ENCODE peak calls at places on chromosome 15, in five cellular contexts. U is CD8-positive, alpha-beta T cell; J is osteocyte; G is type B pancreatic cell; W is pancreas. F is an unnamed sample.

GRCh38 chr15:85035980-85036379 is 54.3 kb downstream of the PDE8A start:
- DNase-seq in J (no peak), G (no peak), U (no peak), W (no peak), F (no peak)

GRCh38 chr15:76871930-76872329 is 33.2 kb downstream of the SCAPER start:
- DNase-seq in W (no peak), J (no peak), U (no peak), G (no peak), F (no peak)

GRCh38 chr15:52348056-52348745 is 52.6 kb upstream of the MYO5C start:
- DNase-seq in J (no peak), U (no peak), W (no peak), G (no peak), F (no peak)

GRCh38 chr15:38398134-38398533 is 55.8 kb upstream of the FAM98B start:
- DNase-seq in U (no peak), G (no peak), J (no peak), W (no peak), F (peak)

GRCh38 chr15:101517504-101517903 is 28.0 kb upstream of the PCSK6 start:
- DNase-seq in G (no peak), J (no peak), W (no peak), U (no peak), F (no peak)

GRCh38 chr15:74995779-74996765 is 709 bp downstream of the SCAMP5 start:
- DNase-seq in G (no peak), U (no peak), J (no peak), W (peak), F (no peak)

GRCh38 chr15:25438601-25439455 is at the start of gene UBE3A:
- DNase-seq in J (peak), U (peak), G (peak), W (peak), F (peak)

GRCh38 chr15:100686021-100686724 is 83.8 kb downstream of the ASB7 start:
- DNase-seq in W (no peak), G (no peak), J (no peak), U (no peak), F (no peak)

GRCh38 chr15:76533995-76534394 is 197.4 kb downstream of the ISL2 start:
- DNase-seq in W (no peak), J (no peak), U (no peak), G (no peak), F (no peak)

GRCh38 chr15:65095011-65095746 is 18.6 kb downstream of the KBTBD13 start:
- DNase-seq in W (no peak), G (no peak), U (no peak), J (no peak), F (no peak)

GRCh38 chr15:88915354-88915753 is 2.2 kb upstream of the MFGE8 start:
- DNase-seq in U (no peak), W (no peak), J (no peak), G (no peak), F (no peak)

GRCh38 chr15:101128191-101128590 is 123.7 kb downstream of the CHSY1 start:
- DNase-seq in J (no peak), U (no peak), W (no peak), G (no peak), F (peak)

GRCh38 chr15:64045774-64046346 is 425 bp downstream of the DAPK2 start:
- DNase-seq in J (no peak), U (no peak), W (peak), G (no peak), F (no peak)

GRCh38 chr15:25226360-25226759 is 212.5 kb downstream of the UBE3A start:
- DNase-seq in G (no peak), J (no peak), W (no peak), U (no peak), F (no peak)

GRCh38 chr15:37084602-37085001 is 15.7 kb downstream of the MEIS2 start:
- DNase-seq in J (no peak), G (no peak), U (no peak), W (no peak), F (no peak)

GRCh38 chr15:52709172-52709979 is 30.2 kb upstream of the ATOSA start:
- DNase-seq in W (peak), U (no peak), G (no peak), J (no peak), F (no peak)

GRCh38 chr15:58069008-58069407 is 3.5 kb upstream of the ALDH1A2 start:
- DNase-seq in W (no peak), J (no peak), U (no peak), G (no peak), F (no peak)

GRCh38 chr15:51245628-51246027 is 92.8 kb downstream of the CYP19A1 start:
- DNase-seq in J (peak), G (no peak), U (no peak), W (no peak), F (no peak)

GRCh38 chr15:41285285-41285684 is 47.1 kb downstream of the OIP5 start:
- DNase-seq in G (no peak), W (no peak), U (no peak), J (no peak), F (no peak)

GRCh38 chr15:35603298-35603697 is 57.3 kb upstream of the DPH6 start:
- DNase-seq in W (no peak), U (no peak), J (no peak), G (no peak), F (no peak)

GRCh38 chr15:94380798-94381197 is 149.4 kb downstream of the MCTP2 start:
- DNase-seq in U (no peak), G (no peak), W (no peak), J (no peak), F (no peak)

GRCh38 chr15:58260911-58261267 is 122.7 kb downstream of the AQP9 start:
- DNase-seq in J (no peak), U (no peak), W (no peak), G (no peak), F (peak)

GRCh38 chr15:100572362-100572983 is 29.5 kb downstream of the LINS1 start:
- DNase-seq in G (no peak), W (no peak), J (no peak), U (no peak), F (peak)

GRCh38 chr15:59892995-59893394 is 111.1 kb upstream of the FOXB1 start:
- DNase-seq in W (no peak), G (no peak), J (no peak), U (no peak), F (no peak)

GRCh38 chr15:81516012-81516411 is 142.0 kb upstream of the TMC3 start:
- DNase-seq in G (no peak), U (no peak), J (no peak), W (no peak), F (no peak)

GRCh38 chr15:51132384-51133139 is 37.9 kb upstream of the TNFAIP8L3 start:
- DNase-seq in G (no peak), J (peak), W (no peak), U (no peak), F (peak)

GRCh38 chr15:66740802-66741201 is 38.8 kb downstream of the SMAD6 start:
- DNase-seq in W (no peak), U (no peak), J (no peak), G (no peak), F (peak)

GRCh38 chr15:100201376-100202280 is 140.1 kb downstream of the ADAMTS17 start:
- DNase-seq in U (no peak), G (peak), W (no peak), J (no peak), F (no peak)

GRCh38 chr15:34721802-34722795 is 32.7 kb downstream of the GJD2 start:
- DNase-seq in U (no peak), J (peak), W (no peak), G (peak), F (peak)

GRCh38 chr15:49155834-49156627 is 632 bp upstream of the COPS2 start:
- DNase-seq in W (no peak), U (no peak), J (no peak), G (no peak), F (peak)

GRCh38 chr15:61032600-61033286 is 196.4 kb downstream of the RORA start:
- DNase-seq in J (no peak), G (no peak), U (no peak), W (no peak), F (no peak)

GRCh38 chr15:74302821-74303359 is 64.6 kb downstream of the CYP11A1 start:
- DNase-seq in U (no peak), J (no peak), W (no peak), G (no peak), F (peak)

GRCh38 chr15:64096486-64097431 is 977 bp downstream of the SNX1 start:
- DNase-seq in U (no peak), J (no peak), W (no peak), G (no peak), F (peak)

GRCh38 chr15:66006986-66007385 is 137.7 kb downstream of the RAB11A start:
- DNase-seq in W (no peak), U (no peak), J (no peak), G (no peak), F (peak)

GRCh38 chr15:84976746-84977345 is 4.8 kb upstream of the PDE8A start:
- DNase-seq in J (no peak), W (no peak), U (no peak), G (peak), F (no peak)

GRCh38 chr15:34049096-34049495 is 10.1 kb upstream of the AVEN start:
- DNase-seq in J (no peak), W (no peak), U (no peak), G (no peak), F (peak)

GRCh38 chr15:90990446-90990845 is 3.9 kb downstream of the PRC1 start:
- DNase-seq in U (no peak), J (no peak), G (no peak), W (no peak), F (no peak)

DNA sequence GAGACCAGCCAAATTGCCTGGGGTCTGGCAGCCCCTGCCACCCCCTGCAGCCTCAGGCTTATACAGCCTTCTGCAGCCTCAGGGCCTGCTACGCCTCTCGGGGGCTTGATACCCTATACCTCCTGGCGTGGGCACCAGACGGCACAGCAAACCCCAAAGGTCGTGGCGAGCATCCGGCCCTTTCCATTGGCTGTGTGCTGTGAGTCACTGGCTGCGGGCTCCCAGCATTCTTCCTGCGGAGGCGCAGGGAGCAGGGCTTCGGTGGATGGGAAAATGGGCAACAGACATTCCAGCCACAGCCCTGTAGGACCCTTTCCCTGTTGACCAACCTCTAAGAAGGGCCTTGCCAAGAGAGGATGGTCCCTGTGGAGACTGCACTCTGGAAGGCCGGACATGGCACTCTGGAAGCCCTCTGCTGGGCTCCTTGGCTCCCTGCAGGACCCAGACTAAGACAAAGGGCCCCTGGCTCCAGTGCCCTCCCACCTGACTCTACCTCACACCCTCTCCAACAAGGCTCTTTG is 59.6 kb downstream of the ITGA11 start:
- DNase-seq in J (peak), G (peak), U (no peak), W (no peak), F (peak)
- TF ChIP-seq CTCF in J (peak), G (peak), U (no peak), W (no peak), F (peak)

GRCh38 chr15:62338497-62338896 is 173.4 kb upstream of the C2CD4B start:
- DNase-seq in J (no peak), U (no peak), W (no peak), G (no peak), F (no peak)
- TF ChIP-seq CTCF in J (no peak), U (no peak), W (no peak), G (no peak), F (no peak)

DNA sequence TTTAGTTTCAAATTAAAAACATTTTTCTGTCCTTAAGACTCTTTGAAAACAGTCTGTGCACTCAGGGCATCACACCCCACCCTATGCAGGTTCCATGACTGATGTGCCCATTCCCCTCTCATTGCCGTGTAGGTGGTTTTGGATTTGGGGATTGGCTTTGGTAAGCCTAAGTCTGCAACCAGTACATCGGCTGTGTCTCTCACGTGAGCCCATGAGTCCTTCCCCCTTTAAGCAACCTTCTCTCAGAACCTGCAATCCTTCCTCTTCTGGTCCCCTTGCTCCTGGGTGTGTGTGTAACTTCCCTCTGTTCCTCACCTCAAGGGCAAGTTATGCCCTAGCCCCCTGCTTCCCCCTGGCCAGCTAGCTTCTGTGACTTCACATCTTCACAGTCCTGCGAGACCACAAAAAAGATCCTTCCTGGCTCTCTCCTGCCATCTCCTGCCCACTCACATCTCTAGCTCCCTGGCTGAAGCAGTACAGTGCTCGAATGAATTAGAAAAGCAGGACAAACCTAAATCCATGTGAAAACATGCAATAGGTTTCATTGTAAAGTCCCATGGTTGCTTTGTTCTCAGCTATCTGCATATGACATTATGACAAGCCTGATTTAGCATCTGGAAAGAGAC is 126.7 kb downstream of the UACA start:
- DNase-seq in U (no peak), J (no peak), W (no peak), G (no peak), F (no peak)
- TF ChIP-seq CTCF in U (no peak), J (peak), W (no peak), G (peak), F (peak)

GRCh38 chr15:29935296-29936020 is 113.2 kb upstream of the TJP1 start:
- DNase-seq in G (peak), J (no peak), U (no peak), W (no peak), F (no peak)
- TF ChIP-seq CTCF in G (no peak), J (no peak), U (no peak), W (no peak), F (peak)

GRCh38 chr15:39610665-39611064 is 29.8 kb downstream of the THBS1 start:
- DNase-seq in G (no peak), J (no peak), U (no peak), W (no peak), F (no peak)
- TF ChIP-seq CTCF in G (no peak), J (no peak), U (no peak), W (no peak), F (no peak)

GRCh38 chr15:29938701-29939340 is 116.6 kb upstream of the TJP1 start:
- DNase-seq in W (no peak), U (no peak), G (no peak), J (no peak), F (no peak)
- TF ChIP-seq CTCF in W (no peak), U (no peak), G (peak), J (peak), F (peak)

DNA sequence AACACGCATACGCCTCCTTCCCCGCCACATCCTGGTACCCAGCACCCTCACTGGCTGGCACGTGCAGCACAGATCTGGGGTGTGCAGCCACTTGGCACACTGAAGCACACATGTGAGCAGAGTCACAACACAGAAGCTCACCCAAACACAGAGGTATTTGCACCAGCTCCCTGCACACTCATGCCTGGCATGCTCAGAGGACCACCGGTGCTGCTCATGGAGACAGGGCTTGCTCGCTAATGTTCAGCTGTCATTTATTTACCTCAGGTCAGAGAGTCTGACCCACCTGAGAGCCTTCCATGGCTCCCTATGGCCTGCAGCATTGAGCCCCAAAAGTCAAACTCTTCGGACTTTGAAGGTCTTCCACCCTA is 70.4 kb downstream of the ADAMTS7 start:
- DNase-seq in G (peak), W (no peak), J (peak), U (no peak), F (no peak)
- TF ChIP-seq CTCF in G (no peak), W (no peak), J (no peak), U (no peak), F (no peak)

GRCh38 chr15:92633418-92633817 is 22.2 kb downstream of the FAM174B start:
- DNase-seq in W (no peak), U (no peak), G (no peak), J (no peak), F (no peak)

GRCh38 chr15:92633001-92633400 is 22.6 kb downstream of the FAM174B start:
- DNase-seq in U (no peak), J (no peak), G (no peak), W (no peak), F (no peak)

GRCh38 chr15:92629276-92629974 is 26.1 kb downstream of the FAM174B start:
- DNase-seq in W (no peak), U (no peak), J (no peak), G (no peak), F (no peak)

GRCh38 chr15:92629975-92630626 is 25.5 kb downstream of the FAM174B start:
- DNase-seq in U (no peak), W (no peak), G (no peak), J (no peak), F (no peak)

GRCh38 chr15:92631721-92632120 is 23.9 kb downstream of the FAM174B start:
- DNase-seq in J (no peak), U (no peak), G (no peak), W (no peak), F (no peak)
- TF ChIP-seq CTCF in J (no peak), U (no peak), G (peak), W (no peak), F (peak)

GRCh38 chr15:78642341-78642740 is 1.3 kb upstream of the CHRNB4 start:
- DNase-seq in W (no peak), U (no peak), G (no peak), J (no peak), F (no peak)
- TF ChIP-seq CTCF in W (no peak), U (no peak), G (no peak), J (no peak), F (no peak)